ENCODE peak calls at places on chromosomes 7 and 10, in six cellular contexts. M, F, S, I, R and C are unnamed samples.

GRCh38 chr7:5421626-5422323 is 1.9 kb downstream of the TNRC18 start:
- DNase-seq in M (peak; percentile 78), F (peak; percentile 65), S (peak; percentile 33), I (peak; percentile 67), R (peak; percentile 45), C (no peak)

GRCh38 chr7:102236102-102236501 is 50.6 kb upstream of the SH2B2 start:
- DNase-seq in M (no peak), F (no peak), S (no peak), I (no peak), R (no peak), C (no peak)

GRCh38 chr7:144454256-144455039 is 51.0 kb upstream of the NOBOX start:
- DNase-seq in M (no peak), F (no peak), S (no peak), I (no peak), R (no peak), C (no peak)

GRCh38 chr10:10699427-10699826 is 318.2 kb upstream of the CELF2 start:
- DNase-seq in M (no peak), F (no peak), S (no peak), I (no peak), R (no peak), C (no peak)

GRCh38 chr10:75922435-75922834 is 491.0 kb downstream of the LRMDA start:
- DNase-seq in M (no peak), F (no peak), S (no peak), I (peak; percentile 13), R (no peak), C (no peak)

GRCh38 chr10:71687077-71687476 is 32.5 kb downstream of the C10orf105 start:
- DNase-seq in M (no peak), F (no peak), S (no peak), I (no peak), R (no peak), C (no peak)

GRCh38 chr7:137920637-137921473 is 74.1 kb upstream of the DGKI start:
- DNase-seq in M (no peak), F (no peak), S (no peak), I (peak; percentile 62), R (no peak), C (no peak)

GRCh38 chr7:115747174-115747573 is 283.4 kb downstream of the TFEC start:
- DNase-seq in M (no peak), F (no peak), S (no peak), I (no peak), R (no peak), C (no peak)

GRCh38 chr7:1768835-1769234 is 98.8 kb downstream of the ELFN1 start:
- DNase-seq in M (no peak), F (no peak), S (no peak), I (no peak), R (no peak), C (no peak)

GRCh38 chr10:131453772-131454634 is 142.5 kb upstream of the TCERG1L start:
- DNase-seq in M (peak; percentile 88), F (peak; percentile 32), S (peak; percentile 96), I (no peak), R (no peak), C (peak; percentile 86)

GRCh38 chr10:95728535-95728934 is 27.4 kb upstream of the ENTPD1 start:
- DNase-seq in M (no peak), F (no peak), S (no peak), I (no peak), R (no peak), C (no peak)

GRCh38 chr7:17384400-17384799 is 85.9 kb downstream of the AHR start:
- DNase-seq in M (no peak), F (no peak), S (no peak), I (no peak), R (no peak), C (no peak)

GRCh38 chr7:155533827-155534690 is 12.3 kb downstream of the CNPY1 start:
- DNase-seq in M (peak; percentile 56), F (no peak), S (peak; percentile 75), I (no peak), R (peak; percentile 27), C (peak; percentile 65)

GRCh38 chr10:30683496-30683895 is 53.9 kb upstream of the LYZL2 start:
- DNase-seq in M (no peak), F (no peak), S (no peak), I (no peak), R (no peak), C (no peak)

GRCh38 chr7:115980175-115980574 is 50.4 kb downstream of the TFEC start:
- DNase-seq in M (no peak), F (no peak), S (no peak), I (no peak), R (no peak), C (no peak)

GRCh38 chr7:24700446-24701044 is 56.7 kb downstream of the GSDME start:
- DNase-seq in M (no peak), F (no peak), S (no peak), I (peak; percentile 13), R (no peak), C (no peak)

GRCh38 chr7:27132214-27132613 is 1.7 kb upstream of the HOXA4 start:
- DNase-seq in M (no peak), F (no peak), S (no peak), I (no peak), R (no peak), C (no peak)

GRCh38 chr10:115432188-115432819 is 339.1 kb downstream of the ATRNL1 start:
- DNase-seq in M (peak; percentile 30), F (no peak), S (no peak), I (peak; percentile 0), R (peak; percentile 21), C (no peak)

GRCh38 chr7:17654940-17655339 is 285.4 kb downstream of the SNX13 start:
- DNase-seq in M (no peak), F (no peak), S (no peak), I (no peak), R (no peak), C (no peak)

GRCh38 chr7:130149575-130150139 is 55.5 kb downstream of the TMEM209 start:
- DNase-seq in M (no peak), F (no peak), S (no peak), I (no peak), R (peak; percentile 52), C (no peak)

GRCh38 chr10:71512794-71513379 is 116.2 kb downstream of the CDH23 start:
- DNase-seq in M (peak; percentile 67), F (peak; percentile 87), S (no peak), I (no peak), R (no peak), C (no peak)

GRCh38 chr7:73732397-73732796 is 6.2 kb downstream of the ABHD11 start:
- DNase-seq in M (no peak), F (no peak), S (no peak), I (no peak), R (no peak), C (no peak)